ENCODE peak calls at places on chromosomes 7 and 10, in eight cellular contexts. One of them, this sample, is unnamed.

GRCh38 chr7:31782411-31782991 is 95.5 kb downstream of the PPP1R17 start:
- DNase-seq in fibroblast of pulmonary artery: peak; percentile 71
- DNase-seq in esophagus muscularis mucosa: no peak
- DNase-seq in CD8-positive, alpha-beta memory T cell: no peak
- DNase-seq in HepG2: peak; percentile 47
- DNase-seq in ovary: no peak
- DNase-seq in neural progenitor cell: peak; percentile 79
- DNase-seq in lower lobe of right lung: no peak
- DNase-seq in this sample: peak; percentile 8

GRCh38 chr7:89837515-89837914 is 316.8 kb upstream of the STEAP1 start:
- DNase-seq in fibroblast of pulmonary artery: peak; percentile 7
- DNase-seq in esophagus muscularis mucosa: no peak
- DNase-seq in CD8-positive, alpha-beta memory T cell: no peak
- DNase-seq in HepG2: no peak
- DNase-seq in ovary: no peak
- DNase-seq in neural progenitor cell: peak; percentile 40
- DNase-seq in lower lobe of right lung: no peak
- DNase-seq in this sample: no peak

GRCh38 chr10:13913890-13914289 is 327.1 kb downstream of the PRPF18 start:
- DNase-seq in fibroblast of pulmonary artery: no peak
- DNase-seq in esophagus muscularis mucosa: no peak
- DNase-seq in CD8-positive, alpha-beta memory T cell: no peak
- DNase-seq in HepG2: no peak
- DNase-seq in ovary: no peak
- DNase-seq in neural progenitor cell: no peak
- DNase-seq in lower lobe of right lung: peak; percentile 61
- DNase-seq in this sample: no peak

GRCh38 chr10:34587002-34587740 is 227.9 kb downstream of the PARD3 start:
- DNase-seq in fibroblast of pulmonary artery: no peak
- DNase-seq in esophagus muscularis mucosa: no peak
- DNase-seq in CD8-positive, alpha-beta memory T cell: no peak
- DNase-seq in HepG2: no peak
- DNase-seq in ovary: no peak
- DNase-seq in neural progenitor cell: no peak
- DNase-seq in lower lobe of right lung: no peak
- DNase-seq in this sample: no peak

GRCh38 chr10:102835007-102835482 is 2.2 kb downstream of the CYP17A1 start:
- DNase-seq in fibroblast of pulmonary artery: peak; percentile 83
- DNase-seq in esophagus muscularis mucosa: no peak
- DNase-seq in CD8-positive, alpha-beta memory T cell: peak; percentile 65
- DNase-seq in HepG2: peak; percentile 62
- DNase-seq in ovary: peak; percentile 83
- DNase-seq in neural progenitor cell: peak; percentile 91
- DNase-seq in lower lobe of right lung: peak; percentile 71
- DNase-seq in this sample: peak; percentile 46

GRCh38 chr10:131961777-131962450 is 19.8 kb downstream of the BNIP3 start:
- DNase-seq in fibroblast of pulmonary artery: no peak
- DNase-seq in esophagus muscularis mucosa: no peak
- DNase-seq in CD8-positive, alpha-beta memory T cell: no peak
- DNase-seq in HepG2: no peak
- DNase-seq in ovary: no peak
- DNase-seq in neural progenitor cell: no peak
- DNase-seq in lower lobe of right lung: no peak
- DNase-seq in this sample: no peak

GRCh38 chr10:102714621-102715455 is at the start of gene SFXN2:
- DNase-seq in fibroblast of pulmonary artery: no peak
- DNase-seq in esophagus muscularis mucosa: no peak
- DNase-seq in CD8-positive, alpha-beta memory T cell: no peak
- DNase-seq in HepG2: no peak
- DNase-seq in ovary: no peak
- DNase-seq in neural progenitor cell: peak; percentile 76
- DNase-seq in lower lobe of right lung: peak; percentile 67
- DNase-seq in this sample: no peak

GRCh38 chr7:151690597-151690996 is 170.9 kb upstream of the RHEB start:
- DNase-seq in fibroblast of pulmonary artery: peak; percentile 30
- DNase-seq in esophagus muscularis mucosa: no peak
- DNase-seq in CD8-positive, alpha-beta memory T cell: no peak
- DNase-seq in HepG2: no peak
- DNase-seq in ovary: no peak
- DNase-seq in neural progenitor cell: no peak
- DNase-seq in lower lobe of right lung: no peak
- DNase-seq in this sample: no peak

GRCh38 chr10:29895436-29895835 is 163.9 kb downstream of the JCAD start:
- DNase-seq in fibroblast of pulmonary artery: peak; percentile 95
- DNase-seq in esophagus muscularis mucosa: no peak
- DNase-seq in CD8-positive, alpha-beta memory T cell: no peak
- DNase-seq in HepG2: no peak
- DNase-seq in ovary: peak; percentile 68
- DNase-seq in neural progenitor cell: peak; percentile 41
- DNase-seq in lower lobe of right lung: no peak
- DNase-seq in this sample: no peak

GRCh38 chr7:28774529-28775057 is 183.5 kb downstream of the TRIL start:
- DNase-seq in fibroblast of pulmonary artery: no peak
- DNase-seq in esophagus muscularis mucosa: no peak
- DNase-seq in CD8-positive, alpha-beta memory T cell: no peak
- DNase-seq in HepG2: no peak
- DNase-seq in ovary: no peak
- DNase-seq in neural progenitor cell: no peak
- DNase-seq in lower lobe of right lung: no peak
- DNase-seq in this sample: peak; percentile 8

GRCh38 chr7:17206354-17206905 is 92.0 kb upstream of the AHR start:
- DNase-seq in fibroblast of pulmonary artery: no peak
- DNase-seq in esophagus muscularis mucosa: no peak
- DNase-seq in CD8-positive, alpha-beta memory T cell: no peak
- DNase-seq in HepG2: peak; percentile 98
- DNase-seq in ovary: no peak
- DNase-seq in neural progenitor cell: no peak
- DNase-seq in lower lobe of right lung: no peak
- DNase-seq in this sample: no peak

GRCh38 chr7:133051066-133051465 is 30.8 kb downstream of the CHCHD3 start:
- DNase-seq in fibroblast of pulmonary artery: peak; percentile 41
- DNase-seq in esophagus muscularis mucosa: no peak
- DNase-seq in CD8-positive, alpha-beta memory T cell: no peak
- DNase-seq in HepG2: no peak
- DNase-seq in ovary: peak; percentile 15
- DNase-seq in neural progenitor cell: peak; percentile 35
- DNase-seq in lower lobe of right lung: no peak
- DNase-seq in this sample: no peak

GRCh38 chr7:99551767-99552463 is at the start of gene FAM200A:
- DNase-seq in fibroblast of pulmonary artery: peak; percentile 97
- DNase-seq in esophagus muscularis mucosa: peak; percentile 95
- DNase-seq in CD8-positive, alpha-beta memory T cell: peak; percentile 84
- DNase-seq in HepG2: peak; percentile 81
- DNase-seq in ovary: peak; percentile 91
- DNase-seq in neural progenitor cell: peak; percentile 96
- DNase-seq in lower lobe of right lung: peak; percentile 92
- DNase-seq in this sample: peak; percentile 65

GRCh38 chr10:60299961-60300883 is 89.5 kb downstream of the ANK3 start:
- DNase-seq in fibroblast of pulmonary artery: peak; percentile 98
- DNase-seq in esophagus muscularis mucosa: no peak
- DNase-seq in CD8-positive, alpha-beta memory T cell: no peak
- DNase-seq in HepG2: no peak
- DNase-seq in ovary: no peak
- DNase-seq in neural progenitor cell: peak; percentile 65
- DNase-seq in lower lobe of right lung: no peak
- DNase-seq in this sample: no peak

GRCh38 chr7:136868496-136869005 is at the start of gene CHRM2:
- DNase-seq in fibroblast of pulmonary artery: peak; percentile 25
- DNase-seq in esophagus muscularis mucosa: no peak
- DNase-seq in CD8-positive, alpha-beta memory T cell: no peak
- DNase-seq in HepG2: no peak
- DNase-seq in ovary: no peak
- DNase-seq in neural progenitor cell: peak; percentile 64
- DNase-seq in lower lobe of right lung: no peak
- DNase-seq in this sample: no peak

GRCh38 chr7:136869991-136870798 is 1.7 kb downstream of the CHRM2 start:
- DNase-seq in fibroblast of pulmonary artery: no peak
- DNase-seq in esophagus muscularis mucosa: no peak
- DNase-seq in CD8-positive, alpha-beta memory T cell: no peak
- DNase-seq in HepG2: no peak
- DNase-seq in ovary: no peak
- DNase-seq in neural progenitor cell: peak; percentile 48
- DNase-seq in lower lobe of right lung: peak; percentile 35
- DNase-seq in this sample: no peak

GRCh38 chr7:136869006-136869961 is 832 bp downstream of the CHRM2 start:
- DNase-seq in fibroblast of pulmonary artery: no peak
- DNase-seq in esophagus muscularis mucosa: no peak
- DNase-seq in CD8-positive, alpha-beta memory T cell: no peak
- DNase-seq in HepG2: no peak
- DNase-seq in ovary: no peak
- DNase-seq in neural progenitor cell: peak; percentile 64
- DNase-seq in lower lobe of right lung: peak; percentile 44
- DNase-seq in this sample: no peak

GRCh38 chr7:136874393-136875032 is 6.1 kb downstream of the CHRM2 start:
- DNase-seq in fibroblast of pulmonary artery: peak; percentile 29
- DNase-seq in esophagus muscularis mucosa: no peak
- DNase-seq in CD8-positive, alpha-beta memory T cell: no peak
- DNase-seq in HepG2: peak; percentile 20
- DNase-seq in ovary: no peak
- DNase-seq in neural progenitor cell: peak; percentile 54
- DNase-seq in lower lobe of right lung: no peak
- DNase-seq in this sample: no peak

DNA sequence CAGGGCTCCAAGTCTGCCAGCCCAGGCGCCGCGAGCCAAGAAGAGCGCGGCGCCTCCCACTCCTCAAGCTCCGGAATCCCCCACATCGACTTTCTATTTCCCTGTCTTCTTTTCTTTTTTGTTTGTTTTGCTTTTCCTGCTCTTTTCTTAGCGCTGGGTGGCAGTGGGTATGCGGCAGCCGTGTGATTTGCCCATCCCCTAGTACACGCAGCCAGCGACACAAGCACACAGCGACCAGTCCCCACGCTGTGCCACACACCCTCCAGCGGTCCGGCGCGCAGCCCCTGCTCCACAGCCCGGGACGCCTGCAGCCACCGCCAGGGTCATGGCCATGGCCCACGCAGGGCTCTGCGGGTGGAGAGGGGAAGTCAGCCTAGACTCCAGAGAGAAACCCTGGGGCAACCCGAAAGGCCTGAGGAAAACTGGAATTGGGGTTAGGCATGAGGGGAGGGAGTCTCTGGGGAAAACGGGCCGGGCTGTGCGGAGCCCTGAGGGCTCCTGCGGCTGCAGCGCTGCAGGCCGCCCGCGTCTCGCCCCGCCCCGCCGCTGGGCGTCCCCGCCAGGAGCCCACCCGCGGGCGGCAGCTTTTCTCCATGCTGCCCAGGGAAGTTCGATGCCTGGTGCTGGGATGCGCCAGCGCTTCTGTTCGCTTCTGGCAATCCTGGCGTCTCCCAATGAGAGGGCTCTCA is 2.5 kb downstream of the CHRM2 start:
- DNase-seq in fibroblast of pulmonary artery: no peak
- DNase-seq in esophagus muscularis mucosa: no peak
- DNase-seq in CD8-positive, alpha-beta memory T cell: no peak
- DNase-seq in HepG2: no peak
- DNase-seq in ovary: no peak
- DNase-seq in neural progenitor cell: peak; percentile 54
- DNase-seq in lower lobe of right lung: no peak
- DNase-seq in this sample: no peak
- H3K4me3 ChIP-seq in fibroblast of pulmonary artery: peak overlapping the region; percentile 45
- H3K4me3 ChIP-seq in esophagus muscularis mucosa: peak overlapping the region; percentile 59
- H3K4me3 ChIP-seq in CD8-positive, alpha-beta memory T cell: no peak overlapping the region
- H3K4me3 ChIP-seq in HepG2: no peak overlapping the region
- H3K4me3 ChIP-seq in ovary: peak overlapping the region; percentile 24
- H3K4me3 ChIP-seq in neural progenitor cell: peak overlapping the region; percentile 55
- H3K4me3 ChIP-seq in lower lobe of right lung: peak overlapping the region; percentile 46
- H3K4me3 ChIP-seq in this sample: no peak overlapping the region

DNA sequence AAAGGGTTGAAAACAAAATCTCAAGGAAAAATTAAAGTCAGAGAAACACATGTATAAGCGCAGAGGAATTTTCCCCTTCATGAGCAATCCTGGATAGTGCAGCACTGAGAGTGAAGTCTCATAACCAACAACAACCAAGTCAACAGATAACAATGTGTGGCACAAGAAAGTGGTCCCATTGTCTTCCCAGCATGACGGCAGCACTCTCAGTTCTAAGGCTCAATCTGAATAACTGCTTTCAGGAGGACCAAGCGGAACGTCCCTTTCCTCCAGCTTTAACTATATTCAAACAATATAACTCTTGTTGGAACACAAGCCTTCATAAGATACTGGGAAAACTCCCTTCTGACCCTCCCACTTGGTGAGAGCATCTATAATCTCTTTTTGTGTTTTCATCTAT is 137.9 kb downstream of the RAPGEF5 start:
- DNase-seq in fibroblast of pulmonary artery: peak; percentile 42
- DNase-seq in esophagus muscularis mucosa: no peak
- DNase-seq in CD8-positive, alpha-beta memory T cell: no peak
- DNase-seq in HepG2: no peak
- DNase-seq in ovary: no peak
- DNase-seq in neural progenitor cell: no peak
- DNase-seq in lower lobe of right lung: no peak
- DNase-seq in this sample: no peak
- H3K4me3 ChIP-seq in fibroblast of pulmonary artery: no peak overlapping the region
- H3K4me3 ChIP-seq in esophagus muscularis mucosa: peak overlapping the region; percentile 39
- H3K4me3 ChIP-seq in CD8-positive, alpha-beta memory T cell: no peak overlapping the region
- H3K4me3 ChIP-seq in HepG2: no peak overlapping the region
- H3K4me3 ChIP-seq in ovary: peak overlapping the region; percentile 14
- H3K4me3 ChIP-seq in neural progenitor cell: no peak overlapping the region
- H3K4me3 ChIP-seq in lower lobe of right lung: peak overlapping the region; percentile 56
- H3K4me3 ChIP-seq in this sample: no peak overlapping the region

DNA sequence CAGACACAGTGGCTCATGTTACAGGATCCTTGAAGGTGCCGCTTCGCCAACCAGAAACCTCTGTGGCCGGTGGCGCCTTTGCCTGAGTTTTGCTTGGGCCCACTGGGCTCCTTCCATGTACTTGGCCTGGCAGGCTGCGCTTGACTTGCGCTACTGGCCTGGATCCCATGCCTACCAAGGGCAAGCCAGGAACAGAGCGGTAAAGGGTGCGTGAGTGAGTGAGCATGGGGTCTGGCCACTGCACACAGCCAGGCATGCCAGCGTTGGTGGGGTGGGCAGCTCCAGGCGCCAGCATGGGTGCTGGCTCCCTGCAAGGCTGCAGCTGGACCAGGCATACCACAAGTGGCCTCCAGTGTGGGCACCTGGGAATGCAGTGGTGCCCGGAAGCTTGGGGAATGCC is 16.3 kb upstream of the TSPAN15 start:
- DNase-seq in fibroblast of pulmonary artery: no peak
- DNase-seq in esophagus muscularis mucosa: no peak
- DNase-seq in CD8-positive, alpha-beta memory T cell: no peak
- DNase-seq in HepG2: no peak
- DNase-seq in ovary: no peak
- DNase-seq in neural progenitor cell: no peak
- DNase-seq in lower lobe of right lung: no peak
- DNase-seq in this sample: no peak
- H3K4me3 ChIP-seq in fibroblast of pulmonary artery: no peak overlapping the region
- H3K4me3 ChIP-seq in esophagus muscularis mucosa: no peak overlapping the region
- H3K4me3 ChIP-seq in CD8-positive, alpha-beta memory T cell: no peak overlapping the region
- H3K4me3 ChIP-seq in HepG2: no peak overlapping the region
- H3K4me3 ChIP-seq in ovary: no peak overlapping the region
- H3K4me3 ChIP-seq in neural progenitor cell: no peak overlapping the region
- H3K4me3 ChIP-seq in lower lobe of right lung: no peak overlapping the region
- H3K4me3 ChIP-seq in this sample: no peak overlapping the region

GRCh38 chr7:10780400-10780747 is 193.3 kb upstream of the PHF14 start:
- DNase-seq in fibroblast of pulmonary artery: no peak
- DNase-seq in esophagus muscularis mucosa: no peak
- DNase-seq in CD8-positive, alpha-beta memory T cell: no peak
- DNase-seq in HepG2: no peak
- DNase-seq in ovary: no peak
- DNase-seq in neural progenitor cell: peak; percentile 6
- DNase-seq in lower lobe of right lung: no peak
- DNase-seq in this sample: no peak
- H3K4me3 ChIP-seq in fibroblast of pulmonary artery: no peak overlapping the region
- H3K4me3 ChIP-seq in esophagus muscularis mucosa: no peak overlapping the region
- H3K4me3 ChIP-seq in CD8-positive, alpha-beta memory T cell: no peak overlapping the region
- H3K4me3 ChIP-seq in HepG2: no peak overlapping the region
- H3K4me3 ChIP-seq in ovary: no peak overlapping the region
- H3K4me3 ChIP-seq in neural progenitor cell: no peak overlapping the region
- H3K4me3 ChIP-seq in lower lobe of right lung: no peak overlapping the region
- H3K4me3 ChIP-seq in this sample: no peak overlapping the region

GRCh38 chr10:61958311-61958710 is 56.8 kb downstream of the ARID5B start:
- DNase-seq in fibroblast of pulmonary artery: no peak
- DNase-seq in esophagus muscularis mucosa: no peak
- DNase-seq in CD8-positive, alpha-beta memory T cell: no peak
- DNase-seq in HepG2: no peak
- DNase-seq in ovary: no peak
- DNase-seq in neural progenitor cell: no peak
- DNase-seq in lower lobe of right lung: no peak
- DNase-seq in this sample: no peak
- H3K4me3 ChIP-seq in fibroblast of pulmonary artery: no peak overlapping the region
- H3K4me3 ChIP-seq in esophagus muscularis mucosa: no peak overlapping the region
- H3K4me3 ChIP-seq in CD8-positive, alpha-beta memory T cell: no peak overlapping the region
- H3K4me3 ChIP-seq in HepG2: no peak overlapping the region
- H3K4me3 ChIP-seq in ovary: no peak overlapping the region
- H3K4me3 ChIP-seq in neural progenitor cell: no peak overlapping the region
- H3K4me3 ChIP-seq in lower lobe of right lung: no peak overlapping the region
- H3K4me3 ChIP-seq in this sample: no peak overlapping the region